ENCODE peak calls at places on chromosomes 4 and X, in seven cellular contexts. O is endothelial cell; C is GM12865; L is nucleus accumbens; H is esophagus muscularis mucosa; N is WTC11; T is naive thymus-derived CD8-positive, alpha-beta T cell. D is an unnamed sample.

GRCh38 chr4:26288308-26288982 is 32.4 kb upstream of the RBPJ start:
- DNase-seq in H (no peak), T (no peak), N (no peak), C (peak; percentile 86), L (no peak), O (no peak), D (no peak)

GRCh38 chr4:122963222-122963621 is 40.8 kb upstream of the NUDT6 start:
- DNase-seq in C (no peak), L (no peak), O (no peak), H (no peak), T (no peak), N (no peak), D (no peak)

GRCh38 chrX:139204576-139204902 is 326.0 kb upstream of the F9 start:
- DNase-seq in T (no peak), C (no peak), H (no peak), O (no peak), N (no peak), L (no peak), D (no peak)

GRCh38 chrX:33218819-33219218 is 7.5 kb upstream of the DMD start:
- DNase-seq in C (no peak), T (no peak), N (no peak), H (no peak), O (no peak), L (no peak), D (no peak)

GRCh38 chrX:81202413-81202794 is 502 bp downstream of the SH3BGRL start:
- DNase-seq in L (no peak), O (no peak), T (no peak), H (no peak), N (no peak), C (peak; percentile 20), D (no peak)

GRCh38 chr4:168408620-168409019 is 71.7 kb downstream of the DDX60L start:
- DNase-seq in T (no peak), C (no peak), N (no peak), O (no peak), L (no peak), H (no peak), D (no peak)

GRCh38 chr4:140609548-140610425 is 41.0 kb upstream of the UCP1 start:
- DNase-seq in L (peak; percentile 4), T (no peak), O (no peak), H (no peak), C (peak; percentile 40), N (no peak), D (no peak)

GRCh38 chr4:4569036-4569435 is 27.2 kb upstream of the STX18 start:
- DNase-seq in N (no peak), O (no peak), H (no peak), L (no peak), T (no peak), C (no peak), D (no peak)

GRCh38 chr4:37549003-37549402 is 137.2 kb downstream of the RELL1 start:
- DNase-seq in L (no peak), O (no peak), T (no peak), C (no peak), H (no peak), N (no peak), D (no peak)

GRCh38 chr4:67288964-67289363 is 256.3 kb downstream of the CENPC start:
- DNase-seq in N (peak; percentile 73), C (peak; percentile 45), L (no peak), T (no peak), O (peak; percentile 66), H (no peak), D (no peak)

GRCh38 chrX:42976729-42977366 is 198.9 kb upstream of the PPP1R2C start:
- DNase-seq in T (no peak), L (no peak), C (no peak), N (no peak), H (no peak), O (no peak), D (no peak)

GRCh38 chrX:39513836-39514235 is 583.9 kb downstream of the BCOR start:
- DNase-seq in O (no peak), L (no peak), H (no peak), N (no peak), T (no peak), C (no peak), D (no peak)

GRCh38 chr4:124389591-124389990 is 322.9 kb downstream of the ANKRD50 start:
- DNase-seq in O (no peak), T (no peak), L (no peak), H (no peak), N (no peak), C (no peak), D (no peak)

GRCh38 chrX:5176766-5177165 is 1051.9 kb downstream of the NLGN4X start:
- DNase-seq in C (no peak), T (no peak), H (no peak), L (no peak), O (no peak), N (no peak), D (no peak)

GRCh38 chr4:80790152-80790551 is 240.4 kb upstream of the BMP3 start:
- DNase-seq in N (no peak), C (peak; percentile 32), T (no peak), O (no peak), H (no peak), L (no peak), D (no peak)

GRCh38 chrX:51144828-51145442 is 187.7 kb upstream of the NUDT10 start:
- DNase-seq in L (no peak), H (no peak), O (peak; percentile 35), C (peak; percentile 43), T (peak; percentile 17), N (peak; percentile 46), D (no peak)

GRCh38 chr4:85965529-85965928 is 394.3 kb downstream of the MAPK10 start:
- DNase-seq in L (no peak), C (no peak), H (no peak), O (no peak), N (no peak), T (no peak), D (no peak)

GRCh38 chrX:17547658-17548057 is 172.7 kb downstream of the NHS start:
- DNase-seq in H (no peak), T (no peak), C (peak; percentile 81), L (no peak), O (no peak), N (no peak), D (no peak)

GRCh38 chrX:54066841-54067240 is 22.6 kb upstream of the PHF8 start:
- DNase-seq in H (no peak), O (no peak), T (no peak), C (no peak), L (no peak), N (no peak), D (no peak)

GRCh38 chrX:134572816-134573682 is 85.2 kb downstream of the PLAC1 start:
- DNase-seq in T (no peak), L (no peak), N (no peak), C (no peak), H (no peak), O (no peak), D (no peak)

GRCh38 chr4:168572002-168572401 is 75.2 kb downstream of the PALLD start:
- DNase-seq in L (no peak), N (no peak), T (no peak), O (no peak), C (no peak), H (no peak), D (no peak)

GRCh38 chrX:18873189-18873791 is 110.6 kb downstream of the PHKA2 start:
- DNase-seq in N (no peak), C (no peak), T (no peak), O (no peak), H (no peak), L (peak; percentile 12), D (no peak)

GRCh38 chr4:75849459-75849858 is 52.8 kb downstream of the PPEF2 start:
- DNase-seq in H (no peak), L (no peak), N (peak; percentile 25), O (peak; percentile 50), C (peak; percentile 9), T (no peak), D (no peak)

GRCh38 chrX:38868941-38869378 is 67.7 kb downstream of the MID1IP1 start:
- DNase-seq in C (no peak), T (no peak), O (no peak), L (no peak), H (no peak), N (no peak), D (no peak)

GRCh38 chr4:128288689-128289106 is 1.1 kb upstream of the PGRMC2 start:
- DNase-seq in T (peak; percentile 72), L (peak; percentile 2), N (no peak), H (no peak), C (peak; percentile 64), O (peak; percentile 10), D (peak; percentile 29)

GRCh38 chr4:76539979-76540378 is 105.0 kb downstream of the SHROOM3 start:
- DNase-seq in H (no peak), N (peak; percentile 29), L (no peak), O (no peak), T (no peak), C (no peak), D (no peak)

GRCh38 chrX:133633162-133633561 is 217.9 kb upstream of the GPC4 start:
- DNase-seq in N (no peak), C (no peak), T (no peak), O (no peak), L (no peak), H (no peak), D (no peak)

GRCh38 chrX:129654652-129655546 is at the start of gene APLN:
- DNase-seq in H (peak; percentile 77), L (peak; percentile 15), T (no peak), C (peak; percentile 6), N (peak; percentile 28), O (peak; percentile 32), D (no peak)

GRCh38 chrX:32749075-32749474 is 462.3 kb downstream of the DMD start:
- DNase-seq in T (no peak), L (no peak), H (no peak), N (no peak), C (no peak), O (no peak), D (no peak)

GRCh38 chrX:38973327-38973726 is 172.1 kb downstream of the MID1IP1 start:
- DNase-seq in C (no peak), H (no peak), T (no peak), N (no peak), O (no peak), L (no peak), D (no peak)

GRCh38 chrX:139559383-139560042 is 29.0 kb downstream of the F9 start:
- DNase-seq in C (peak; percentile 70), N (peak; percentile 14), T (no peak), O (peak; percentile 41), L (no peak), H (no peak), D (no peak)

GRCh38 chr4:128635141-128635911 is 174.2 kb upstream of the JADE1 start:
- DNase-seq in C (no peak), H (no peak), N (no peak), L (peak; percentile 22), O (no peak), T (no peak), D (no peak)

GRCh38 chr4:152246659-152247058 is 289.2 kb downstream of the FBXW7 start:
- DNase-seq in H (peak; percentile 83), O (no peak), N (no peak), L (no peak), C (no peak), T (no peak), D (peak; percentile 15)

GRCh38 chr4:2250003-2250763 is 8.3 kb upstream of the HAUS3 start:
- DNase-seq in L (no peak), O (no peak), N (no peak), H (peak; percentile 60), T (no peak), C (no peak), D (peak; percentile 4)

D was measured in CD4-positive, alpha-beta T cell.